ENCODE peak calls at places on chromosome 20, in seven cellular contexts. D is endothelial cell of umbilical vein, E is fibroblast of lung, Q is colonic mucosa, M is aorta, L is right cardiac atrium, Z is heart left ventricle. Y is an unnamed sample.

GRCh38 chr20:52049001-52049731 is 142.4 kb downstream of the ZFP64 start:
- DNase-seq in D (peak), E (peak), Q (no peak), M (no peak), L (no peak), Z (no peak), Y (no peak)

GRCh38 chr20:61701401-61701800 is 364.3 kb downstream of the TAF4 start:
- DNase-seq in D (no peak), E (no peak), Q (no peak), M (no peak), L (peak), Z (no peak), Y (no peak)

GRCh38 chr20:10502098-10502526 is 67.0 kb downstream of the SLX4IP start:
- DNase-seq in D (no peak), E (no peak), Q (no peak), M (no peak), L (no peak), Z (no peak), Y (no peak)

GRCh38 chr20:14777571-14777970 is 440.2 kb upstream of the FLRT3 start:
- DNase-seq in D (no peak), E (no peak), Q (no peak), M (no peak), L (no peak), Z (no peak), Y (peak)

GRCh38 chr20:20373046-20373706 is 5.3 kb downstream of the INSM1 start:
- DNase-seq in D (no peak), E (peak), Q (no peak), M (no peak), L (no peak), Z (no peak), Y (peak)

GRCh38 chr20:5395932-5396727 is 79.4 kb upstream of the PROKR2 start:
- DNase-seq in D (no peak), E (no peak), Q (no peak), M (no peak), L (no peak), Z (no peak), Y (no peak)

GRCh38 chr20:16419138-16419715 is 154.0 kb downstream of the KIF16B start:
- DNase-seq in D (no peak), E (no peak), Q (no peak), M (no peak), L (no peak), Z (no peak), Y (no peak)

GRCh38 chr20:32485770-32486248 is 99.3 kb downstream of the NOL4L start:
- DNase-seq in D (peak), E (no peak), Q (peak), M (peak), L (no peak), Z (no peak), Y (no peak)

GRCh38 chr20:6055161-6055783 is 1.4 kb upstream of the LRRN4 start:
- DNase-seq in D (no peak), E (no peak), Q (no peak), M (no peak), L (no peak), Z (no peak), Y (no peak)

GRCh38 chr20:43442310-43442880 is 15.3 kb upstream of the SRSF6 start:
- DNase-seq in D (no peak), E (no peak), Q (no peak), M (no peak), L (no peak), Z (no peak), Y (peak)

GRCh38 chr20:50304883-50305635 is 114.4 kb downstream of the CEBPB start:
- DNase-seq in D (no peak), E (peak), Q (peak), M (peak), L (peak), Z (peak), Y (peak)

GRCh38 chr20:58245931-58246330 is 17.5 kb upstream of the ANKRD60 start:
- DNase-seq in D (no peak), E (no peak), Q (no peak), M (no peak), L (no peak), Z (no peak), Y (no peak)

GRCh38 chr20:11676618-11677289 is 240.9 kb upstream of the BTBD3 start:
- DNase-seq in D (peak), E (peak), Q (peak), M (no peak), L (peak), Z (peak), Y (peak)

GRCh38 chr20:52425253-52425652 is 233.7 kb upstream of the ZFP64 start:
- DNase-seq in D (no peak), E (no peak), Q (no peak), M (no peak), L (no peak), Z (no peak), Y (no peak)

DNA sequence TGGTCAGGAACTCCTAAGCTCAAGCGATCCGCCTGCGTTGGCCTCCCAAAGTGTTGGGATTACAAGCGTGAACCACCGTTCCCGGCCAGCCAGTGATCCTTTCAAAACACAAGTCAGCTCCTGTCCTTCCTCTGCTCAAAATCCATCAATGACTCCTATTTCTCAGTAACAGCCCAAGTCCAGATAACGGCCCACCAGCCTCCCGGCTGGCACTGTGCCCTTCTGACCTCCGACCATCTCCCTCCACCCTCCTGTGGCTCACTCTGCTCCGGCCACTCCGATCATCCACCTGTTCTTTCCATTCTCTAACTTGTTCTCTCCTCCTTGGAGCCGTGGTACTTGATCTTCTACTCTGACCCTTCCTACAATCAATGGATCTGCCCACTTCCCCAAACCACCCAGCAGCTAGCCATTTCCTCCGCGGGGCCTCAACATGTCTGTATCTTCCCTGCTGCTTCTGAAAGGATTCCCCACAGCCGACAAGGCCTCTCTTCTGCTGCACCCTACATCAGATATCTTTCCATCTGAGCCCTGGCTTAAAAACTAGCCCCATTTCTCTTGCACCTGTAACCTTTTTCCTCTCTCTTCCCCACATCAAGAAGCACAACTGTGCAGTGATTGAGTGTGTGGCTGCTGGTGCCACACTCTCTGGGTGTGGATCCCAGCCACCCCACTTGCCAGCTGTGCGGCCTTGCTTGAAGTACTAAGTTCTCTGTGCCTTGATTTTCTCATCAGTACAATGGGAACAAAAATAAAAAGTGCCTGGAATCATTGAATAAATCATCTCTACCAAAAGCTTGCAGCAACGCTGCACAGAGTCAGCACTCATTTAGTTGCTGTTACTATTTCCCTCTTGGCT is 6.1 kb upstream of the ZMYND8 start:
- DNase-seq in D (no peak), E (no peak), Q (no peak), M (no peak), L (peak), Z (no peak), Y (no peak)
- H3K4me3 ChIP-seq in D (no peak), E (no peak), Q (no peak), M (no peak), L (no peak), Z (no peak), Y (no peak)

GRCh38 chr20:49281913-49282467 is 4.1 kb upstream of the ZNFX1 start:
- DNase-seq in D (no peak), E (no peak), Q (no peak), M (no peak), L (no peak), Z (no peak), Y (no peak)

GRCh38 chr20:49282584-49283171 is 4.8 kb upstream of the ZNFX1 start:
- DNase-seq in D (no peak), E (no peak), Q (no peak), M (no peak), L (no peak), Z (no peak), Y (peak)

GRCh38 chr20:49284818-49285217 is 7.0 kb upstream of the ZNFX1 start:
- DNase-seq in D (no peak), E (no peak), Q (no peak), M (no peak), L (no peak), Z (no peak), Y (no peak)

GRCh38 chr20:49283703-49284625 is 6.1 kb upstream of the ZNFX1 start:
- DNase-seq in D (no peak), E (no peak), Q (no peak), M (no peak), L (no peak), Z (no peak), Y (no peak)

GRCh38 chr20:49283176-49283702 is 5.4 kb upstream of the ZNFX1 start:
- DNase-seq in D (no peak), E (no peak), Q (no peak), M (no peak), L (no peak), Z (no peak), Y (peak)
- H3K4me3 ChIP-seq in D (peak), E (peak), Q (no peak), M (no peak), L (no peak), Z (no peak), Y (no peak)

DNA sequence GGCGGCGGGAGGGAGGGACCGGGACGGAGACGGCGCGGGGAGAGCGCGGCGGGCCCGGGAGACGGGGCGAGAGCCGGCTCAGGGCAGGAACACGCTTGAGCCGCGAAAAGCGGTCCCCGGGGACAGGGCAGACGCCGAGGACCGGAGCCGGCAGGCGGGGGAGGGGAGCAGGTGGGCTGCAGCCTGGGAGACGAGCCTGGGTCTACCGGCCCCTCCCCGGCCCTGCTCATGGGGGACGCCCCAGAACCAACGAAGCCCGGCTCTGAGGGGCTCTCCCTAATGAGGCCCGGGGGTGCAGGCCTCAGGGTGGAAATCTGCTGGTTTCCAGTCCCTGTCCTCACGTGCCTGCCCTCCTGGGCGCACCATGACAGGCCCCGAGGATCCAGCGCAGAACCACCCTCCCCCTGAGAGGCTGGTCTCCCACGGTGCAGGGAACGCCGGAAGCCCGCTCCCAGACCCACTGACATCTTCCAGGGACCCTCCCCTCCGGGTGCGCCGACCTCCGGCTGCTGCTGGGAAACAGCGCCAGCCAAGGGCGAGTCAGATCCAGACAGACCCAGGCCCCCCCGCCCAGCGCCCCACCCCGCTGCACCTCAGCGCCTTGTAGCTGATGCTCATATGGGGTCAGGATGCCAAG is 568 bp upstream of the EEF1A2 start:
- DNase-seq in D (no peak), E (no peak), Q (no peak), M (no peak), L (peak), Z (peak), Y (no peak)
- H3K4me3 ChIP-seq in D (peak), E (no peak), Q (no peak), M (peak), L (peak), Z (peak), Y (peak)

GRCh38 chr20:41352106-41352505 is 11.5 kb downstream of the LPIN3 start:
- DNase-seq in D (no peak), E (no peak), Q (no peak), M (no peak), L (peak), Z (no peak), Y (no peak)
- H3K4me3 ChIP-seq in D (no peak), E (no peak), Q (no peak), M (no peak), L (no peak), Z (no peak), Y (no peak)

GRCh38 chr20:2751347-2751867 is 49.0 kb downstream of the CPXM1 start:
- DNase-seq in D (no peak), E (no peak), Q (peak), M (no peak), L (no peak), Z (no peak), Y (no peak)
- H3K4me3 ChIP-seq in D (no peak), E (no peak), Q (peak), M (no peak), L (peak), Z (peak), Y (peak)

GRCh38 chr20:48461351-48461750 is 366.4 kb downstream of the PREX1 start:
- DNase-seq in D (no peak), E (no peak), Q (no peak), M (no peak), L (no peak), Z (no peak), Y (no peak)
- H3K4me3 ChIP-seq in D (no peak), E (no peak), Q (no peak), M (no peak), L (no peak), Z (no peak), Y (no peak)

GRCh38 chr20:17584684-17585083 is 14.8 kb downstream of the DSTN start:
- DNase-seq in D (no peak), E (peak), Q (no peak), M (no peak), L (no peak), Z (no peak), Y (no peak)
- H3K4me3 ChIP-seq in D (no peak), E (no peak), Q (no peak), M (no peak), L (no peak), Z (no peak), Y (no peak)

Y was measured in foreskin fibroblast.